ENCODE peak calls at places on chromosomes 2 and 18, in five cellular contexts. L is heart left ventricle, X is astrocyte of the cerebellum, U is kidney, P is mammary epithelial cell. T is an unnamed sample.
A peak's percentile ranks its signal among the peaks of the same experiment; 100 is the strongest.

GRCh38 chr2:235724964-235725603 is 231.2 kb downstream of the AGAP1 start:
- DNase-seq in L (peak; percentile 61), X (no peak), U (no peak), P (no peak), T (no peak)

GRCh38 chr2:15316370-15316814 is 244.7 kb downstream of the NBAS start:
- DNase-seq in L (no peak), X (no peak), U (peak; percentile 58), P (no peak), T (peak; percentile 52)

GRCh38 chr2:164840930-164841718 is 499 bp downstream of the COBLL1 start:
- DNase-seq in L (peak; percentile 84), X (peak; percentile 11), U (peak; percentile 91), P (peak; percentile 73), T (peak; percentile 78)

GRCh38 chr2:10141736-10142639 is 19.4 kb downstream of the RRM2 start:
- DNase-seq in L (no peak), X (no peak), U (no peak), P (no peak), T (no peak)

GRCh38 chr2:149826471-149827125 is 239.0 kb upstream of the MMADHC start:
- DNase-seq in L (no peak), X (no peak), U (no peak), P (peak; percentile 23), T (no peak)

GRCh38 chr2:178692845-178693244 is 114.4 kb downstream of the TTN start:
- DNase-seq in L (no peak), X (no peak), U (no peak), P (no peak), T (no peak)

GRCh38 chr2:11456251-11456650 is 9.7 kb downstream of the E2F6 start:
- DNase-seq in L (no peak), X (no peak), U (no peak), P (no peak), T (no peak)

GRCh38 chr2:38428940-38429339 is 51.9 kb upstream of the ATL2 start:
- DNase-seq in L (no peak), X (no peak), U (no peak), P (no peak), T (no peak)

GRCh38 chr18:31977270-31977872 is 34.4 kb upstream of the TRAPPC8 start:
- DNase-seq in L (peak; percentile 43), X (peak; percentile 31), U (no peak), P (peak; percentile 32), T (no peak)

GRCh38 chr2:204842731-204843490 is 297.6 kb downstream of the PARD3B start:
- DNase-seq in L (no peak), X (peak; percentile 82), U (no peak), P (peak; percentile 55), T (no peak)

GRCh38 chr2:232292395-232293154 is 86.0 kb upstream of the ALPP start:
- DNase-seq in L (peak; percentile 25), X (peak; percentile 28), U (no peak), P (peak; percentile 45), T (no peak)

GRCh38 chr2:60643747-60644146 is 90.3 kb upstream of the BCL11A start:
- DNase-seq in L (no peak), X (no peak), U (no peak), P (no peak), T (no peak)

GRCh38 chr2:240930096-240930630 is 24.0 kb downstream of the CROCC2 start:
- DNase-seq in L (peak; percentile 4), X (no peak), U (peak; percentile 65), P (no peak), T (no peak)

GRCh38 chr2:145807978-145808377 is 1288.1 kb upstream of the ZEB2 start:
- DNase-seq in L (no peak), X (no peak), U (no peak), P (peak; percentile 24), T (no peak)

GRCh38 chr18:78849046-78849445 is 130.6 kb upstream of the SALL3 start:
- DNase-seq in L (no peak), X (no peak), U (no peak), P (no peak), T (no peak)

GRCh38 chr2:241739651-241740050 is 5.2 kb downstream of the D2HGDH start:
- DNase-seq in L (no peak), X (peak; percentile 13), U (no peak), P (no peak), T (no peak)

GRCh38 chr2:199495147-199495546 is 37.4 kb upstream of the SATB2 start:
- DNase-seq in L (no peak), X (no peak), U (no peak), P (peak; percentile 21), T (no peak)

GRCh38 chr2:6352906-6353515 is 512.7 kb downstream of the CMPK2 start:
- DNase-seq in L (peak; percentile 18), X (peak; percentile 34), U (no peak), P (no peak), T (peak; percentile 55)

GRCh38 chr2:74436804-74437695 is 4.7 kb downstream of the RTKN start:
- DNase-seq in L (no peak), X (no peak), U (no peak), P (no peak), T (no peak)

GRCh38 chr2:170713280-170714155 is 1.6 kb upstream of the SP5 start:
- DNase-seq in L (no peak), X (no peak), U (peak; percentile 65), P (no peak), T (peak; percentile 47)

GRCh38 chr18:23188391-23188790 is 53.1 kb downstream of the CABLES1 start:
- DNase-seq in L (no peak), X (no peak), U (no peak), P (no peak), T (no peak)

GRCh38 chr2:239322414-239323086 is 78.3 kb downstream of the HDAC4 start:
- DNase-seq in L (no peak), X (no peak), U (no peak), P (no peak), T (peak; percentile 78)

GRCh38 chr2:108069515-108070310 is 83.4 kb downstream of the SLC5A7 start:
- DNase-seq in L (no peak), X (no peak), U (no peak), P (no peak), T (no peak)

GRCh38 chr2:24400207-24400907 is 40.0 kb upstream of the ITSN2 start:
- DNase-seq in L (no peak), X (no peak), U (no peak), P (no peak), T (no peak)

GRCh38 chr2:73736855-73737779 is at the start of gene TPRKB:
- DNase-seq in L (peak; percentile 96), X (peak; percentile 91), U (peak; percentile 99), P (peak; percentile 96), T (peak; percentile 97)

GRCh38 chr2:225002039-225002655 is 40.1 kb downstream of the DOCK10 start:
- DNase-seq in L (peak; percentile 15), X (peak; percentile 70), U (no peak), P (peak; percentile 61), T (no peak)

GRCh38 chr18:77108001-77108692 is 24.4 kb downstream of the MBP start:
- DNase-seq in L (peak; percentile 61), X (peak; percentile 50), U (peak; percentile 76), P (no peak), T (peak; percentile 64)

GRCh38 chr2:72985891-72986683 is 68.8 kb downstream of the EMX1 start:
- DNase-seq in L (no peak), X (no peak), U (peak; percentile 46), P (no peak), T (no peak)

GRCh38 chr18:23585007-23585871 is 1.1 kb downstream of the NPC1 start:
- DNase-seq in L (no peak), X (no peak), U (no peak), P (peak; percentile 82), T (peak; percentile 23)

GRCh38 chr2:106108351-106108750 is 85.8 kb downstream of the UXS1 start:
- DNase-seq in L (no peak), X (peak; percentile 33), U (no peak), P (no peak), T (no peak)

GRCh38 chr2:207142461-207142860 is 23.3 kb downstream of the KLF7 start:
- DNase-seq in L (no peak), X (no peak), U (no peak), P (no peak), T (no peak)
- H3K4me3 ChIP-seq in L (peak overlapping the region; percentile 15), X (no peak overlapping the region), U (peak overlapping the region; percentile 15), P (no peak overlapping the region), T (no peak overlapping the region)

DNA sequence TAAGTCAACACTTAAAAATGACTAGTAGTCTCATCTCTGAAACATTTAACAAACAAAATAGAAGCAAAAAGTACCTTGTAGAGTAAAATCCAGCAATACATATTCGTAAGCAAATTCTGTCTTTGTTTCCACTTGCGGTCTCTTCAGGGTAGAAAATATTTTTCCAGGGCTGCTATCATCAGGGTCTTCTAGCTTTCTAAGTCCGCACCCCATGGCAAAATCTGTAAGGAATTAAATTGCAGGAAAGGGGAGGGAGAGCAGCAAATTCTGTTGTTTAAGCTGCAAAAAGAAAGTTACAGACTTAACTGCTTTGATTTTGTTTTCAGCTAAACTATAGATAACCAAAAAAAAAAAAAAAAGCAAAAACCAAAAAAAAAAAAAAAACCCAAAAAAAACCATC is at the start of gene RFTN2:
- DNase-seq in L (no peak), X (no peak), U (no peak), P (no peak), T (no peak)
- H3K4me3 ChIP-seq in L (peak within 1 kb of the TSS; percentile 46), X (peak within 1 kb of the TSS; percentile 49), U (peak within 1 kb of the TSS; percentile 62), P (no peak within 1 kb of the TSS), T (no peak within 1 kb of the TSS)

GRCh38 chr2:102041351-102041750 is 49.6 kb downstream of the IL1R2 start:
- DNase-seq in L (no peak), X (no peak), U (no peak), P (no peak), T (no peak)

GRCh38 chr2:102040229-102040628 is 48.5 kb downstream of the IL1R2 start:
- DNase-seq in L (no peak), X (no peak), U (no peak), P (no peak), T (no peak)

GRCh38 chr2:102033750-102034682 is 42.3 kb downstream of the IL1R2 start:
- DNase-seq in L (no peak), X (no peak), U (no peak), P (no peak), T (no peak)

GRCh38 chr2:102034683-102035606 is 43.2 kb downstream of the IL1R2 start:
- DNase-seq in L (no peak), X (no peak), U (no peak), P (no peak), T (no peak)

GRCh38 chr2:102037681-102038080 is 45.9 kb downstream of the IL1R2 start:
- DNase-seq in L (peak; percentile 48), X (no peak), U (no peak), P (no peak), T (no peak)
- H3K4me3 ChIP-seq in L (no peak overlapping the region), X (no peak overlapping the region), U (no peak overlapping the region), P (no peak overlapping the region), T (no peak overlapping the region)

DNA sequence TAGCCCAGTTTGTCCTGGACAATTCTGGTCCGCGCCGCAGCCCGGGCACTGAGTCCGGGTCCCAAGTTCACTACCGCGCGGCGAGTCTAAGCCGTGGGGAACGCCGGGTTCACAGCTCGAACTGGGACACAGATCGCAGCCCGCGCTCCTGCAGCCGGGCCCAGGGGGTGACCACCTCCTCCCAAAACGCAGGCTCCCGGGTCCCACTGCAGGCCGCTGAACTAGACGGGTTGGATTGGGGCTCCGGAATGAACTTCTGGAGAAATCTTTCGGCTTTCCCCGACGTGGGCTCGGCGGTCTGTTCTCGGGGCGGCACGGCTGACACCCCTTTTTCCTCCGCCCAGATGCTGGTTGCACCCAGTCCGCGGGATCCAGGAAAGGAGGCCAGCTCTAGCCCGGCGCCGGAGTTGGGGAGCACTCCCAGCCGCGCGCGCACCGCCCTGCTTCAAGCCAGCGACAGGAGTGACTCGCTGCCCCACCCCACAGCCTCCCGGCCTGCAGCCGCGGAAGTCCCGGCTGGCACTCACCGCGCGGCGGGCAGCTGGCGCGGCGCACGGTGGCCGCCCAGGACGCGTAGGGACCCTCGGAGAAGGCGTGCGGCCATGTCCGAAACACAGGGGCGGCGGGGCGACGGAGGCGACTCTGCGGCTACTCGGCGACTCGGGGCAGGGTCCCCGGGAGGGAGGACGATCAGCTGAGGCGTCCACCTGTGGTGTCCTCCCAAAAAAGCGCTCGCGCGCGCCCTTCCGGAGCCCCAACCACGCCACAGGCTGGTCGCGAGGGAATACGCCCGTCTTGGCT is at the start of gene ACADL:
- DNase-seq in L (peak; percentile 21), X (no peak), U (peak; percentile 88), P (peak; percentile 20), T (peak; percentile 60)
- H3K4me3 ChIP-seq in L (peak within 1 kb of the TSS; percentile 66), X (peak within 1 kb of the TSS; percentile 62), U (peak within 1 kb of the TSS; percentile 77), P (peak within 1 kb of the TSS; percentile 62), T (no peak within 1 kb of the TSS)

T was measured in mucosa of descending colon.